ENCODE peak calls at places on chromosomes 3 and 15, in five cellular contexts. H, I, M, X and Q are unnamed samples.

GRCh38 chr3:105367063-105367405 is 325 bp downstream of the ALCAM start:
- DNase-seq in H (no peak), I (peak; percentile 49), M (peak; percentile 63), X (no peak), Q (peak; percentile 47)

GRCh38 chr3:169552533-169552932 is 111.0 kb downstream of the MECOM start:
- DNase-seq in H (no peak), I (no peak), M (no peak), X (no peak), Q (no peak)

GRCh38 chr15:40190591-40190990 is 29.7 kb downstream of the BUB1B start:
- DNase-seq in H (peak; percentile 38), I (no peak), M (no peak), X (no peak), Q (no peak)

GRCh38 chr3:146817705-146818104 is 212.6 kb upstream of the PLSCR5 start:
- DNase-seq in H (no peak), I (no peak), M (no peak), X (no peak), Q (no peak)

GRCh38 chr3:72334681-72335457 is 513.4 kb downstream of the SHQ1 start:
- DNase-seq in H (no peak), I (no peak), M (peak; percentile 48), X (no peak), Q (peak; percentile 87)

GRCh38 chr15:91630090-91630489 is 223.4 kb upstream of the SLCO3A1 start:
- DNase-seq in H (no peak), I (no peak), M (no peak), X (no peak), Q (no peak)

GRCh38 chr15:97941572-97941971 is 18.9 kb upstream of the ARRDC4 start:
- DNase-seq in H (no peak), I (no peak), M (no peak), X (no peak), Q (no peak)

GRCh38 chr15:69807752-69808151 is 290.0 kb downstream of the TLE3 start:
- DNase-seq in H (no peak), I (peak; percentile 23), M (no peak), X (no peak), Q (no peak)

GRCh38 chr3:62586356-62586755 is 213.0 kb upstream of the FEZF2 start:
- DNase-seq in H (no peak), I (no peak), M (no peak), X (no peak), Q (no peak)

GRCh38 chr3:4900298-4900697 is 78.9 kb upstream of the BHLHE40 start:
- DNase-seq in H (no peak), I (no peak), M (no peak), X (no peak), Q (no peak)

GRCh38 chr3:99586680-99587079 is 51.7 kb upstream of the COL8A1 start:
- DNase-seq in H (no peak), I (no peak), M (no peak), X (no peak), Q (no peak)

GRCh38 chr3:45964139-45964538 is 20.9 kb downstream of the CXCR6 start:
- DNase-seq in H (no peak), I (no peak), M (no peak), X (no peak), Q (no peak)

GRCh38 chr3:146498002-146498736 is 28.8 kb upstream of the PLSCR2 start:
- DNase-seq in H (no peak), I (no peak), M (no peak), X (no peak), Q (no peak)

GRCh38 chr3:5304789-5305680 is 117.5 kb downstream of the EDEM1 start:
- DNase-seq in H (no peak), I (peak; percentile 76), M (no peak), X (peak; percentile 18), Q (peak; percentile 32)

GRCh38 chr3:86245360-86245759 is 745.6 kb downstream of the VGLL3 start:
- DNase-seq in H (no peak), I (peak; percentile 31), M (no peak), X (no peak), Q (no peak)

GRCh38 chr3:120622870-120623718 is 27.0 kb downstream of the NDUFB4 start:
- DNase-seq in H (no peak), I (no peak), M (no peak), X (no peak), Q (peak; percentile 61)

GRCh38 chr3:191499307-191500125 is 38.6 kb downstream of the PYDC2 start:
- DNase-seq in H (peak; percentile 0), I (peak; percentile 35), M (no peak), X (peak; percentile 35), Q (peak; percentile 69)

GRCh38 chr3:48274452-48274851 is 33.5 kb downstream of the ZNF589 start:
- DNase-seq in H (no peak), I (no peak), M (no peak), X (no peak), Q (no peak)

GRCh38 chr3:147507638-147508286 is 98.6 kb downstream of the ZIC1 start:
- DNase-seq in H (no peak), I (no peak), M (no peak), X (no peak), Q (no peak)

GRCh38 chr3:101042996-101043686 is 49.9 kb upstream of the ABI3BP start:
- DNase-seq in H (no peak), I (no peak), M (no peak), X (no peak), Q (no peak)

GRCh38 chr3:90039994-90040393 is 932.6 kb downstream of the EPHA3 start:
- DNase-seq in H (no peak), I (no peak), M (no peak), X (no peak), Q (no peak)

GRCh38 chr3:36763850-36764703 is at the start of gene DCLK3:
- DNase-seq in H (no peak), I (peak; percentile 37), M (no peak), X (peak; percentile 18), Q (peak; percentile 47)

GRCh38 chr15:93359037-93359779 is 270.2 kb upstream of the RGMA start:
- DNase-seq in H (no peak), I (peak; percentile 26), M (no peak), X (no peak), Q (no peak)

GRCh38 chr15:75362642-75363249 is 5.7 kb downstream of the MAN2C1 start:
- DNase-seq in H (no peak), I (no peak), M (no peak), X (no peak), Q (no peak)

GRCh38 chr15:75363786-75364185 is 4.6 kb downstream of the MAN2C1 start:
- DNase-seq in H (no peak), I (no peak), M (no peak), X (no peak), Q (no peak)

GRCh38 chr15:75360856-75361255 is 7.6 kb downstream of the MAN2C1 start:
- DNase-seq in H (no peak), I (no peak), M (no peak), X (no peak), Q (no peak)

GRCh38 chr15:75361361-75361988 is 6.9 kb downstream of the MAN2C1 start:
- DNase-seq in H (no peak), I (no peak), M (no peak), X (no peak), Q (no peak)

GRCh38 chr15:75361989-75362641 is 6.3 kb downstream of the MAN2C1 start:
- DNase-seq in H (no peak), I (no peak), M (no peak), X (no peak), Q (no peak)
- TF ChIP-seq CTCF in H (no peak), I (no peak), M (no peak), X (no peak), Q (no peak)

GRCh38 chr3:59877263-59877662 is 827.4 kb upstream of the CFAP20DC start:
- DNase-seq in H (no peak), I (no peak), M (no peak), X (no peak), Q (no peak)
- H3K9me3 ChIP-seq in H (no peaks in the 10 kb centered on the region), I (no peaks in the 10 kb centered on the region), M (no peaks in the 10 kb centered on the region), X (no peaks in the 10 kb centered on the region), Q (no peaks in the 10 kb centered on the region)

GRCh38 chr3:134357914-134358811 is 16.1 kb downstream of the AMOTL2 start:
- DNase-seq in H (peak; percentile 96), I (peak; percentile 74), M (peak; percentile 65), X (peak; percentile 48), Q (peak; percentile 28)
- TF ChIP-seq CTCF in H (peak; percentile 41), I (peak; percentile 12), M (no peak), X (no peak), Q (peak; percentile 52)

GRCh38 chr3:16140116-16140893 is 34.2 kb upstream of the GALNT15 start:
- DNase-seq in H (peak; percentile 60), I (peak; percentile 21), M (no peak), X (peak; percentile 43), Q (no peak)

GRCh38 chr3:16142350-16143050 is 32.0 kb upstream of the GALNT15 start:
- DNase-seq in H (no peak), I (no peak), M (no peak), X (no peak), Q (no peak)

GRCh38 chr3:16137977-16138376 is 36.5 kb upstream of the GALNT15 start:
- DNase-seq in H (no peak), I (no peak), M (no peak), X (no peak), Q (no peak)

GRCh38 chr3:16143870-16144568 is 30.5 kb upstream of the GALNT15 start:
- DNase-seq in H (no peak), I (no peak), M (no peak), X (no peak), Q (no peak)

GRCh38 chr3:16140894-16141285 is 33.6 kb upstream of the GALNT15 start:
- DNase-seq in H (no peak), I (no peak), M (no peak), X (no peak), Q (no peak)
- H3K9me3 ChIP-seq in H (peaks cover 10% of the 10 kb centered on the region), I (no peaks in the 10 kb centered on the region), M (no peaks in the 10 kb centered on the region), X (peaks cover 3% of the 10 kb centered on the region), Q (no peaks in the 10 kb centered on the region)

GRCh38 chr15:63984331-63984730 is 62.0 kb downstream of the DAPK2 start:
- DNase-seq in H (no peak), I (no peak), M (no peak), X (no peak), Q (no peak)

GRCh38 chr15:63985221-63986184 is 60.8 kb downstream of the DAPK2 start:
- DNase-seq in H (no peak), I (no peak), M (peak; percentile 80), X (peak; percentile 67), Q (no peak)

GRCh38 chr15:63982381-63982854 is 63.9 kb downstream of the DAPK2 start:
- DNase-seq in H (no peak), I (no peak), M (no peak), X (no peak), Q (no peak)

GRCh38 chr15:63981596-63982320 is 64.5 kb downstream of the DAPK2 start:
- DNase-seq in H (no peak), I (no peak), M (no peak), X (no peak), Q (no peak)

GRCh38 chr15:63983071-63983711 is 63.1 kb downstream of the DAPK2 start:
- DNase-seq in H (no peak), I (no peak), M (no peak), X (no peak), Q (no peak)
- TF ChIP-seq CTCF in H (peak; percentile 7), I (no peak), M (no peak), X (peak; percentile 11), Q (peak; percentile 21)

GRCh38 chr15:25091421-25092158 is 136.8 kb downstream of the SNRPN start:
- DNase-seq in H (no peak), I (no peak), M (no peak), X (no peak), Q (no peak)
- H3K9me3 ChIP-seq in H (peaks cover 55% of the 10 kb centered on the region), I (peaks cover 6% of the 10 kb centered on the region), M (peaks cover 55% of the 10 kb centered on the region), X (peaks cover 68% of the 10 kb centered on the region), Q (no peaks in the 10 kb centered on the region)